ENCODE peak calls at places on chromosomes 1 and 21, in eight cellular contexts. R, J, N, T, Z, H, P and M are unnamed samples.
A peak's percentile ranks its signal among the peaks of the same experiment; 100 is the strongest.

GRCh38 chr1:1164701-1165451 is 8.8 kb upstream of the TTLL10 start:
- DNase-seq in R (no peak), J (no peak), N (no peak), T (peak; percentile 87), Z (no peak), H (no peak), P (no peak), M (peak; percentile 84)

GRCh38 chr1:179079113-179079761 is 2.6 kb upstream of the TOR3A start:
- DNase-seq in R (peak; percentile 67), J (peak; percentile 86), N (peak; percentile 88), T (no peak), Z (peak; percentile 38), H (peak; percentile 64), P (peak; percentile 72), M (peak; percentile 85)

GRCh38 chr1:221912230-221912629 is 170.3 kb upstream of the DUSP10 start:
- DNase-seq in R (no peak), J (peak; percentile 47), N (no peak), T (no peak), Z (no peak), H (no peak), P (peak; percentile 8), M (no peak)

GRCh38 chr1:59261537-59261936 is 35.4 kb upstream of the FGGY start:
- DNase-seq in R (no peak), J (no peak), N (peak; percentile 63), T (no peak), Z (no peak), H (no peak), P (no peak), M (peak; percentile 10)

GRCh38 chr21:41769933-41770332 is 3.1 kb upstream of the RIPK4 start:
- DNase-seq in R (no peak), J (no peak), N (no peak), T (no peak), Z (no peak), H (no peak), P (no peak), M (peak; percentile 22)

GRCh38 chr1:172135923-172136610 is 284.4 kb upstream of the C1orf105 start:
- DNase-seq in R (no peak), J (peak; percentile 76), N (peak; percentile 85), T (no peak), Z (no peak), H (no peak), P (peak; percentile 77), M (no peak)

GRCh38 chr21:41980561-41980960 is 26.7 kb upstream of the C2CD2 start:
- DNase-seq in R (no peak), J (no peak), N (no peak), T (no peak), Z (no peak), H (no peak), P (no peak), M (no peak)

GRCh38 chr21:25283720-25284119 is 323.6 kb downstream of the MRPL39 start:
- DNase-seq in R (no peak), J (peak; percentile 67), N (peak; percentile 67), T (no peak), Z (no peak), H (no peak), P (peak; percentile 57), M (peak; percentile 54)

GRCh38 chr1:89005286-89006151 is 13.1 kb upstream of the KYAT3 start:
- DNase-seq in R (peak; percentile 62), J (no peak), N (no peak), T (no peak), Z (no peak), H (no peak), P (no peak), M (no peak)

GRCh38 chr1:175273656-175274055 is 81.1 kb upstream of the KIAA0040 start:
- DNase-seq in R (no peak), J (no peak), N (no peak), T (no peak), Z (no peak), H (no peak), P (no peak), M (no peak)

GRCh38 chr1:29032839-29033238 is 90.9 kb downstream of the TMEM200B start:
- DNase-seq in R (no peak), J (no peak), N (no peak), T (no peak), Z (no peak), H (no peak), P (no peak), M (no peak)

GRCh38 chr1:245345191-245345884 is 190.6 kb downstream of the KIF26B start:
- DNase-seq in R (no peak), J (no peak), N (no peak), T (no peak), Z (no peak), H (no peak), P (no peak), M (peak; percentile 29)

GRCh38 chr1:5968161-5968736 is 24.0 kb downstream of the NPHP4 start:
- DNase-seq in R (no peak), J (no peak), N (no peak), T (peak; percentile 46), Z (no peak), H (no peak), P (no peak), M (no peak)

GRCh38 chr1:167643471-167643870 is 13.4 kb downstream of the RCSD1 start:
- DNase-seq in R (no peak), J (no peak), N (no peak), T (no peak), Z (no peak), H (no peak), P (no peak), M (no peak)

GRCh38 chr1:53060580-53060979 is 1.4 kb upstream of the PODN start:
- DNase-seq in R (no peak), J (peak; percentile 23), N (peak; percentile 69), T (no peak), Z (no peak), H (no peak), P (peak; percentile 51), M (no peak)

GRCh38 chr1:6730473-6730872 is 28.9 kb upstream of the DNAJC11 start:
- DNase-seq in R (no peak), J (no peak), N (no peak), T (no peak), Z (no peak), H (no peak), P (no peak), M (no peak)

GRCh38 chr1:226728448-226728847 is 10.6 kb downstream of the ITPKB start:
- DNase-seq in R (no peak), J (no peak), N (no peak), T (no peak), Z (no peak), H (no peak), P (no peak), M (no peak)

GRCh38 chr1:209504571-209504970 is 78.9 kb upstream of the CAMK1G start:
- DNase-seq in R (no peak), J (peak; percentile 7), N (no peak), T (no peak), Z (no peak), H (no peak), P (peak; percentile 25), M (no peak)

GRCh38 chr1:16374266-16374665 is 7.2 kb downstream of the SZRD1 start:
- DNase-seq in R (no peak), J (no peak), N (no peak), T (no peak), Z (no peak), H (no peak), P (no peak), M (no peak)

GRCh38 chr1:3531928-3532327 is 77.5 kb downstream of the ARHGEF16 start:
- DNase-seq in R (no peak), J (no peak), N (no peak), T (no peak), Z (no peak), H (no peak), P (no peak), M (no peak)

GRCh38 chr1:114080511-114081144 is 73.0 kb downstream of the SYT6 start:
- DNase-seq in R (no peak), J (no peak), N (no peak), T (no peak), Z (no peak), H (no peak), P (no peak), M (no peak)

GRCh38 chr1:41813755-41814694 is 104.7 kb downstream of the HIVEP3 start:
- DNase-seq in R (no peak), J (no peak), N (peak; percentile 29), T (no peak), Z (no peak), H (no peak), P (no peak), M (no peak)

GRCh38 chr1:1085171-1085841 is 11.2 kb upstream of the RNF223 start:
- DNase-seq in R (no peak), J (no peak), N (no peak), T (peak; percentile 56), Z (peak; percentile 10), H (no peak), P (no peak), M (peak; percentile 4)

GRCh38 chr1:43258370-43258769 is 11.4 kb upstream of the TMEM125 start:
- DNase-seq in R (no peak), J (no peak), N (no peak), T (no peak), Z (no peak), H (no peak), P (no peak), M (no peak)

GRCh38 chr1:5889901-5890300 is 102.3 kb downstream of the NPHP4 start:
- DNase-seq in R (no peak), J (no peak), N (peak; percentile 4), T (no peak), Z (no peak), H (no peak), P (no peak), M (no peak)

GRCh38 chr1:21645550-21645949 is 23.6 kb downstream of the RAP1GAP start:
- DNase-seq in R (no peak), J (no peak), N (no peak), T (peak; percentile 33), Z (no peak), H (no peak), P (no peak), M (no peak)

GRCh38 chr1:205879974-205880373 is 30.0 kb upstream of the PM20D1 start:
- DNase-seq in R (no peak), J (no peak), N (no peak), T (no peak), Z (no peak), H (no peak), P (no peak), M (no peak)

GRCh38 chr1:64598100-64598571 is 128.2 kb downstream of the CACHD1 start:
- DNase-seq in R (no peak), J (peak; percentile 89), N (peak; percentile 44), T (no peak), Z (no peak), H (no peak), P (peak; percentile 91), M (peak; percentile 53)

GRCh38 chr1:39639333-39640130 is at the start of gene HEYL:
- DNase-seq in R (no peak), J (peak; percentile 36), N (peak; percentile 56), T (peak; percentile 96), Z (peak; percentile 76), H (peak; percentile 71), P (peak; percentile 61), M (peak; percentile 79)

GRCh38 chr1:21238141-21238800 is 52.0 kb downstream of the ECE1 start:
- DNase-seq in R (no peak), J (peak; percentile 95), N (no peak), T (no peak), Z (no peak), H (no peak), P (peak; percentile 99), M (no peak)

GRCh38 chr1:58035523-58035922 is 511.0 kb downstream of the OMA1 start:
- DNase-seq in R (no peak), J (no peak), N (peak; percentile 1), T (no peak), Z (no peak), H (no peak), P (no peak), M (peak; percentile 42)

GRCh38 chr1:33161061-33161681 is 20.7 kb downstream of the TRIM62 start:
- DNase-seq in R (peak; percentile 90), J (no peak), N (peak; percentile 84), T (no peak), Z (no peak), H (no peak), P (no peak), M (peak; percentile 69)

GRCh38 chr1:240092301-240093119 is 827 bp downstream of the FMN2 start:
- DNase-seq in R (peak; percentile 30), J (peak; percentile 69), N (peak; percentile 37), T (peak; percentile 64), Z (no peak), H (no peak), P (peak; percentile 54), M (peak; percentile 60)

GRCh38 chr1:178232949-178233348 is 139.0 kb downstream of the RASAL2 start:
- DNase-seq in R (no peak), J (peak; percentile 10), N (peak; percentile 36), T (no peak), Z (no peak), H (no peak), P (peak; percentile 56), M (no peak)